ENCODE peak calls at places on chromosomes 1 and 21, in four cellular contexts. P is heart left ventricle, I is neural progenitor cell, R is endothelial cell of umbilical vein. N is an unnamed sample. For H3K36me3, the result is how much of the 10 kb centered on the place peaks cover.

GRCh38 chr1:37052120-37052519 is 17.8 kb upstream of the GRIK3 start:
- DNase-seq in R (no peak), I (no peak), P (no peak), N (peak)

GRCh38 chr1:244255426-244255965 is 196.2 kb downstream of the ADSS2 start:
- DNase-seq in R (no peak), P (no peak), I (no peak), N (no peak)

GRCh38 chr1:109918671-109919070 is 8.0 kb downstream of the CSF1 start:
- DNase-seq in I (no peak), R (no peak), P (no peak), N (no peak)

GRCh38 chr1:244971524-244972216 is 107.3 kb upstream of the HNRNPU start:
- DNase-seq in I (no peak), R (no peak), P (no peak), N (no peak)

GRCh38 chr1:74673351-74674111 is at the start of gene ERICH3:
- DNase-seq in R (no peak), P (no peak), I (peak), N (peak)

GRCh38 chr1:230170153-230170547 is 103.1 kb downstream of the GALNT2 start:
- DNase-seq in P (no peak), I (no peak), R (no peak), N (no peak)

GRCh38 chr1:96538001-96538649 is 183.5 kb upstream of the PTBP2 start:
- DNase-seq in P (no peak), I (no peak), R (peak), N (no peak)

GRCh38 chr1:61082336-61083013 is at the start of gene NFIA:
- DNase-seq in P (peak), R (peak), I (no peak), N (peak)

GRCh38 chr1:227958617-227959324 is 11.0 kb upstream of the WNT9A start:
- DNase-seq in I (peak), P (no peak), R (no peak), N (no peak)

GRCh38 chr21:44752701-44753235 is 41.4 kb upstream of the TSPEAR start:
- DNase-seq in I (no peak), R (peak), P (no peak), N (peak)

GRCh38 chr21:46021398-46021797 is 39.8 kb downstream of the COL6A1 start:
- DNase-seq in P (no peak), I (no peak), R (no peak), N (no peak)

GRCh38 chr1:55153031-55153430 is 62.1 kb downstream of the USP24 start:
- DNase-seq in R (no peak), I (peak), P (no peak), N (no peak)

DNA sequence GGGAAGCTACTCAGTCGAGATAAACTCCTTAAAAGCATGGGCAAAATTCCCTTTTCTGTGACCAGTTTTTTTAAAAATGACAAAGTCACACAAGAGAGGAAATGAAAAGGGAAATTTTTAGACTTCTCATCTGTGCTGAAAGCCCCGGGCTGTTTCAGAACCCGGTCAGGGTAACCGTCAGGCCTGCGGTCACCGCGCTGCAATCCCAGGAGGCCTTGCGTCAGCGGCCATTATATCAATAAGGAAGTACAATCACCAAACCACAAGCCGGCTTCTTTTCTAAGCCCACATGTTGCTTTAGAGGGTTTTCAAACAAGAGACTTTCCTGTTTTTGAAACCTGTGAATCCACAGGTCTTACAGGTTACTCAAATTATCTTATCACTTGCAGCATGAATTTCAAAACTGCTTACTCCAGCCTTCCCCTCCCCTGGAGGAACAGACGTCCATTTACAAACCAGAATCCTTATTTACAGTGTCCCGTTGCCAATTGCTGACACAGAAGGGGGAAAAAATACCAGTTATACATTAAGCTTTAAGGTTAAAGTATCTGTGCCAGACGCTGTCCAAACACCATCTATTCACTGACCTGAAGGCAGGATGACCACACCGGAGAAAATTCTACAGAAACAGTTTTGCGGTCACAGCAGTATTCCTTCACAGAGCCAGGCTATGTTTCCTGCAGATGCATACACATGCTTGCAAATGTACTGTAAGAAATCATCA is 165.3 kb downstream of the TOMM20 start:
- DNase-seq in R (peak), I (no peak), P (peak), N (peak)
- H3K4me3 ChIP-seq in R (no peak), I (no peak), P (peak), N (no peak)

DNA sequence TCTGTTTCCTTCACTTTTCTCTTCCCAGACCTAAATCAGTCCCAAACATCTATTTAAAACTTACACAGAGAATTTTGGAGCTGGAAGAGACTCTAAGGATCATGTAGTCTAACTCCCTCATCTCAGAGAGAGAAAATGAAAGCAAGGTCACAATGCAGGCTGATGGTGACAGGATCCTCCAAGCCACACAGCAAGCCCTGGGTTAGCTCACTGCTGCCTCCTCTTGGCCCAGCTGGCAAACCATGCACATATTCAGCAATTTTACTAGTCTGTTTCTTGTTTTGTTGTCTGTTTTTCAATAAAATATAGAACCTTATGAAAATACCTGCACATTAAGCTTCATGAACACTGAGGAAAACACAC is 27.7 kb upstream of the LY9 start:
- DNase-seq in P (peak), R (no peak), I (peak), N (peak)
- TF ChIP-seq CTCF in P (peak), R (peak), I (peak), N (peak)

DNA sequence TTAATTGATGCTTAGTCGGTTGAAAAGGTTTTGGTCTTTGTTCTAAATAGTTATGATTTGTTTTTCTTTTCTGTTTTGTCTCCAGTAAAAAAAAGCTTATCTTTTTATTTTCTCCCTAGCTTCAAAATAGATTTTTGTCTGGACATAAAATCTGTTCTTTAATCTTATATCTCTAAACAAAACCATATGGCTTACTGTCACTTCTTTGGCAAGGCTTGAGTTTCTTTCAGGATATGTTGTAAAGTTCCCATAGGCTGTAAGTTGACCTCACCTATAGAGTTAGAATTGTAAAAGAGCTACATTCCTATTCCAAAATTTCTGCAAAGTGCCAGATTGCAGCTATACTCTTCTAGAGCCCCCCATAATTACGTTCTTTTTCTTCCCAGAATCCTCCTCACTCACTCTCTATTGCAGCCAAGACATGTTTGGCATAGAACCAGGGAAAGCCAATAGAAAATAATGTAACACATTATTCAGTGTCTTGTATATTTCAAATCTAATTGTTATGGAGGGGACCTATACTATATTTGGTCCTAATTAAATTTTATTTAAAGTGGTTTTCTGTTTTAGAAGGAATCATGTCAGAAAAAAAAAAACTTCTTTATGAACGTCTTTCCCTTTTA is 22.1 kb downstream of the CTTNBP2NL start:
- DNase-seq in I (no peak), R (no peak), P (no peak), N (no peak)
- H3K36me3 ChIP-seq in I (under half), R (under half), P (half or more), N (under half)

GRCh38 chr21:42595281-42596187 is 57.9 kb upstream of the PDE9A start:
- DNase-seq in R (no peak), P (no peak), I (no peak), N (no peak)
- H3K4me3 ChIP-seq in R (no peak), P (no peak), I (no peak), N (no peak)

GRCh38 chr1:225631041-225631663 is 21.8 kb downstream of the ENAH start:
- DNase-seq in P (no peak), I (no peak), R (no peak), N (no peak)

GRCh38 chr1:225626698-225627097 is 26.2 kb downstream of the ENAH start:
- DNase-seq in I (no peak), P (no peak), R (no peak), N (peak)

GRCh38 chr1:225629483-225629882 is 23.4 kb downstream of the ENAH start:
- DNase-seq in I (no peak), R (no peak), P (no peak), N (no peak)

DNA sequence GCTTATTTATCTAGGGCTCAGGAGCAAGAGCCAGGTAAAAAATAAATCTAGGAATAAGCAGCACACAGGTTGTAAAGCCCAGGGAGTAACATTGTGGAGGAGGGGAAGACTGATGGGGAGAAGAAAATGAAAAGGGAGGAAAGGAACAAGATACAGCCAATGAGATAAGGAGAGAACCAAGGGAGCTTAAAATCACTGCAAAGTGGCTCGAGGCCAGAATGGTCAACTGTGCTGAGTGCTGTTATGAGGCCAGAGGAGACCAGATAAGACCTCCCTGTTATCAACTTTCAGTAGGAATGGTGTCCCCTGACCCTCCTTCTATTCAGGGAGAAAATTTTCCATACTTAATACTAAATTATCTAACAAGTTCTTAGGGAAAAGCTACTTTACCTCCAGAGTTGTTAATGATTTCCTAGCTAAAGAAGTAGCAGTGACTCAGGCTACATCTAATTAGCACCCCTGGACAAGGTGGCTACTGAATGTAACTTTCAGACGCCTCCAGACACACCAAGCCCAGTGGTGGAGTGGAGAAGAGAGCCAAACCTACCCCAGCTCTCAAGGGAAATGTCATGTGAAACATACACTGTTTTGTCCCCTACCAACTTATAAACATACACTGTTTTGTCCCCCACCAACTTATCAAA is 25.5 kb downstream of the ENAH start:
- DNase-seq in P (no peak), I (no peak), R (peak), N (no peak)
- TF ChIP-seq CTCF in P (no peak), I (no peak), R (no peak), N (no peak)

GRCh38 chr21:41367598-41368360 is 6.0 kb downstream of the MX2 start:
- DNase-seq in P (no peak), I (no peak), R (no peak), N (no peak)
- H3K36me3 ChIP-seq in P (under half), I (under half), R (under half), N (under half)

DNA sequence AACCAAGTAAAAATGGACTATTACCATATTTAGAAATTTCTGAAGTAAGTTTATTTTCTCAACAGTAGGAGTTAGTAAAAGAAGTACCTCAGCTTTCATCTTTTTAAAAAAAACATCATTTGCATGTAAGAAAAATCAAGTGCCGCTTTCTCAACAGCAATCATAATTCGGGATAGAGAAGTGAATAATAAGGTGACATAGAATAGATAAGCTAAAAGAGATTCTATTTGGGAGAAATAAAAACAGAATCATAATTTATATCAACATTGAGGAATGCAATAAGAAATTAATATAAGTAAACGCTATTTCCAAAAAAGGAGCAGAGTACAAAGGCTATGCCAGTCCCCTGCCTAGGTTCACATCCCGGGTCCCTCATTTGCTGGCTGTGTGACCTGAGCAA is 330.9 kb upstream of the GREM2 start:
- DNase-seq in P (no peak), I (no peak), R (no peak), N (no peak)
- H3K4me3 ChIP-seq in P (no peak), I (no peak), R (no peak), N (no peak)

GRCh38 chr21:20334585-20334984 is 663.6 kb upstream of the NCAM2 start:
- DNase-seq in R (no peak), I (no peak), P (no peak), N (no peak)

GRCh38 chr21:20330652-20331051 is 667.6 kb upstream of the NCAM2 start:
- DNase-seq in P (no peak), R (no peak), I (no peak), N (no peak)

GRCh38 chr21:20329636-20330035 is 668.6 kb upstream of the NCAM2 start:
- DNase-seq in R (no peak), I (no peak), P (no peak), N (no peak)
- TF ChIP-seq CTCF in R (no peak), I (no peak), P (no peak), N (no peak)

GRCh38 chr1:11837767-11838348 is 9.7 kb downstream of the NPPA start:
- DNase-seq in I (no peak), P (no peak), R (no peak), N (no peak)

GRCh38 chr1:11835441-11836225 is 11.9 kb downstream of the NPPA start:
- DNase-seq in R (no peak), P (no peak), I (no peak), N (no peak)

GRCh38 chr1:11838349-11839272 is 9.0 kb downstream of the NPPA start:
- DNase-seq in R (peak), I (peak), P (peak), N (peak)

GRCh38 chr1:11839727-11840705 is 7.6 kb downstream of the NPPA start:
- DNase-seq in P (no peak), R (no peak), I (no peak), N (no peak)

GRCh38 chr1:11836955-11837766 is 10.4 kb downstream of the NPPA start:
- DNase-seq in R (no peak), P (no peak), I (no peak), N (no peak)
- H3K36me3 ChIP-seq in R (under half), P (half or more), I (under half), N (under half)

GRCh38 chr1:89633103-89633744 is at the start of gene LRRC8C:
- DNase-seq in I (peak), R (no peak), P (peak), N (peak)

GRCh38 chr1:89630046-89630445 is 2.9 kb upstream of the LRRC8C start:
- DNase-seq in R (no peak), P (no peak), I (no peak), N (no peak)

GRCh38 chr1:89633745-89634625 is 1.1 kb downstream of the LRRC8C start:
- DNase-seq in R (peak), I (peak), P (no peak), N (peak)

GRCh38 chr1:89632213-89633102 is 462 bp upstream of the LRRC8C start:
- DNase-seq in P (peak), R (peak), I (peak), N (peak)

DNA sequence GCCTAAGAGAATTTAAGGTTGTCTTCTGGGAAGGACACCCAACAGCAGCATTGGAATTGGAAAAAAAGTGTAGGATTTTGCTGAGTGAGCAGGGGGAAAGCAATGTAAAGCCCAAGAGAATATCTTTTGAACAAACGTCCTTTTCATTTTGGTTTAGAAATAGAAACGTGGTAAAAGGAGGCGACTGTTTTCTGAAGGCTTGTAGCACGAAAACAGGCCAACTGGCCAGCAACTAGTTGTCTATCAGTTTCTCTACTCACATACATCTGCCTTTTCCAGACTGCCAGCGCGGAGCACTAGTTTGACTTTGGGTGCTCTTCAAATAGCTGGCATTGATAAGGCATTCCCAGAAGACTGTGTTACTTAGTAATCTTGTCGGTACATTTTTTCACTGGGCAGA is 1.2 kb upstream of the LRRC8C start:
- DNase-seq in I (no peak), P (no peak), R (no peak), N (no peak)
- H3K4me3 ChIP-seq in I (peak), P (peak), R (no peak), N (no peak)

N was measured in bronchial epithelial cell.